ENCODE peak calls at places on chromosomes 6 and 20, in five cellular contexts. J, M, Z, T and N are unnamed samples. For H3K4me1, the result is how much of the 10 kb centered on the place peaks cover.

GRCh38 chr6:129189266-129189665 is 306.3 kb downstream of the LAMA2 start:
- DNase-seq in J (no peak), T (no peak), Z (no peak), M (no peak), N (no peak)

GRCh38 chr20:16261733-16262277 is 311.4 kb downstream of the KIF16B start:
- DNase-seq in J (no peak), M (no peak), Z (peak), T (no peak), N (no peak)

GRCh38 chr6:21305827-21306469 is 287.6 kb upstream of the SOX4 start:
- DNase-seq in T (no peak), Z (no peak), J (peak), M (no peak), N (no peak)

GRCh38 chr6:144657691-144658090 is 372.6 kb downstream of the UTRN start:
- DNase-seq in T (no peak), J (no peak), Z (no peak), M (no peak), N (no peak)

GRCh38 chr6:158853072-158853871 is 34.1 kb upstream of the EZR start:
- DNase-seq in M (peak), Z (peak), T (no peak), J (peak), N (peak)

GRCh38 chr6:131368077-131368911 is 204.7 kb upstream of the ARG1 start:
- DNase-seq in T (no peak), Z (no peak), J (peak), M (peak), N (no peak)

GRCh38 chr20:57150559-57150958 is 115.9 kb downstream of the BMP7 start:
- DNase-seq in Z (no peak), M (no peak), T (no peak), J (no peak), N (no peak)

GRCh38 chr20:46575794-46576495 is 25.5 kb upstream of the OCSTAMP start:
- DNase-seq in J (no peak), Z (no peak), M (no peak), T (no peak), N (no peak)

GRCh38 chr6:162615016-162615717 is 112.4 kb downstream of the PRKN start:
- DNase-seq in Z (no peak), J (no peak), M (no peak), T (no peak), N (no peak)

GRCh38 chr6:159094444-159095252 is 49.9 kb upstream of the TAGAP start:
- DNase-seq in Z (no peak), T (no peak), J (no peak), M (no peak), N (no peak)

GRCh38 chr6:15026832-15027231 is 219.0 kb upstream of the JARID2 start:
- DNase-seq in Z (no peak), M (no peak), T (peak), J (peak), N (no peak)

GRCh38 chr6:24126586-24127192 is 674 bp downstream of the NRSN1 start:
- DNase-seq in M (peak), T (peak), Z (peak), J (peak), N (no peak)

GRCh38 chr20:20002101-20002998 is 14.8 kb upstream of the NAA20 start:
- DNase-seq in J (no peak), M (no peak), T (no peak), Z (peak), N (no peak)

GRCh38 chr6:28393912-28394662 is 5.5 kb downstream of the ZSCAN12 start:
- DNase-seq in T (peak), J (no peak), Z (peak), M (peak), N (no peak)

GRCh38 chr20:49766979-49767419 is 45.6 kb upstream of the SLC9A8 start:
- DNase-seq in T (no peak), M (no peak), Z (peak), J (no peak), N (no peak)

GRCh38 chr6:31576897-31577341 is 1.6 kb downstream of the TNF start:
- DNase-seq in M (no peak), Z (no peak), T (no peak), J (no peak), N (no peak)

GRCh38 chr6:21227486-21227885 is 366.1 kb upstream of the SOX4 start:
- DNase-seq in T (no peak), J (peak), Z (no peak), M (no peak), N (no peak)

GRCh38 chr6:1575213-1576041 is 34.3 kb upstream of the FOXC1 start:
- DNase-seq in Z (no peak), T (no peak), M (no peak), J (peak), N (no peak)

GRCh38 chr20:33647603-33648395 is 14.3 kb upstream of the C20orf144 start:
- DNase-seq in T (no peak), J (peak), M (no peak), Z (no peak), N (no peak)
- H3K9ac ChIP-seq in T (no peak), J (no peak), M (no peak), Z (no peak), N (no peak)

DNA sequence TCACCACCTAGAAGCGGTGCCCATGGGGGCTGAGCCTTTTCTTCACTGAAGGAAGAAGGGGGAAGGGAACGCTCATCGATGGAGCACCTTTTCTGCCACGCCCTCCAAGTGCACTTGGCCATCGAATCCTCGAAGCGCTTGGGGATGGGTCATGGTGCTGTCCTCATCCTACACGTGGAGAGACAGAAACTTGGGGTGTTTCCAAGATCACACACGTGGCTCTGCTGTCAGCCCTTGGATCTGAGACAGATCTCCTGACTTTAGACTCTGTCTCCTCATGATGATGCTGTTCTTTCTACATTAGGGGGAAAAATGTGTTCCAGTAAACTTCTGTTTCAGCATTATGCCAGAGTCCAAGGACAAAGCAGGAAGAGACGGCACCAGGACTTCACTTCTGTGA is 78.5 kb downstream of the SYNDIG1 start:
- DNase-seq in M (no peak), Z (no peak), T (no peak), J (no peak), N (no peak)
- H3K4me1 ChIP-seq in M (under half), Z (under half), T (under half), J (under half), N (under half)

GRCh38 chr6:111662192-111662793 is 56.6 kb upstream of the TRAF3IP2 start:
- DNase-seq in T (no peak), Z (no peak), M (no peak), J (no peak), N (no peak)

GRCh38 chr6:111663692-111664564 is 58.2 kb upstream of the TRAF3IP2 start:
- DNase-seq in M (peak), Z (peak), J (peak), T (peak), N (peak)

GRCh38 chr6:111661541-111662041 is 55.9 kb upstream of the TRAF3IP2 start:
- DNase-seq in T (no peak), M (peak), Z (peak), J (no peak), N (no peak)

GRCh38 chr6:111663232-111663631 is 57.6 kb upstream of the TRAF3IP2 start:
- DNase-seq in M (peak), Z (no peak), T (peak), J (no peak), N (no peak)

GRCh38 chr6:111662794-111663231 is 57.1 kb upstream of the TRAF3IP2 start:
- DNase-seq in Z (no peak), T (peak), M (no peak), J (peak), N (no peak)
- H3K9ac ChIP-seq in Z (no peak), T (no peak), M (no peak), J (no peak), N (no peak)

GRCh38 chr6:130259557-130259956 is 36.8 kb upstream of the SAMD3 start:
- DNase-seq in J (no peak), M (no peak), T (no peak), Z (no peak), N (no peak)
- H3K4me1 ChIP-seq in J (under half), M (under half), T (under half), Z (under half), N (under half)

DNA sequence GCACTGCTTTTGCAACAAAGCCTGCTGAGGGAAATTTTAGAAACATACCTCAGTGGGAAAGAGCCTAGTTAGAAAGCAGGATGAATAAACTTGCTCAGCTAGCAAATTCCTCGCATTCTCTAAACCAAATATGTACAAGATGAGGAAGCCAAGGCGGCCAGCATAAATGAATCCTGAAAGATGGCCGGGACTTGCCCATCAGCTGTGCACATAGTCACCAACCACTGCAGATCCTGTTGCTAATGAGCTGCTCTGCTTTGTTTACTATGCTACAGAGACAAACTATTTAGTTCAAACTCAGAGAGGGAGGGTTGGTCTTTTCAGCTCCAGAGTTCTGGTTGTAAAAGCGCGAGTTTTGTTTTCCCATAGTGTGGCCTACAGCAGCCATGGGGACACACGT is 49.0 kb downstream of the TMEM170B start:
- DNase-seq in T (no peak), M (peak), Z (no peak), J (peak), N (no peak)
- H3K9ac ChIP-seq in T (peak), M (no peak), Z (no peak), J (peak), N (no peak)